ENCODE peak calls at places on chromosomes 13 and 19, in six cellular contexts. N is DND-41, H is fibroblast of lung, R is PC-3, S is neural progenitor cell, W is hepatocyte. K is an unnamed sample.

GRCh38 chr19:14089412-14089661 is 1.2 kb downstream of the SAMD1 start:
- DNase-seq in N (no peak), H (peak; percentile 36), R (peak; percentile 21), S (peak; percentile 59), W (peak; percentile 34), K (peak; percentile 58)

GRCh38 chr13:34911159-34911558 is 30.9 kb upstream of the NBEA start:
- DNase-seq in N (no peak), H (no peak), R (no peak), S (no peak), W (no peak), K (no peak)

GRCh38 chr19:38247126-38247525 is 9.0 kb downstream of the PPP1R14A start:
- DNase-seq in N (no peak), H (no peak), R (no peak), S (no peak), W (no peak), K (no peak)

GRCh38 chr13:30376426-30377311 is 45.6 kb upstream of the UBE2L5 start:
- DNase-seq in N (peak; percentile 86), H (no peak), R (peak; percentile 29), S (no peak), W (no peak), K (no peak)

GRCh38 chr19:5690955-5691204 is 785 bp downstream of the RPL36 start:
- DNase-seq in N (no peak), H (no peak), R (no peak), S (no peak), W (no peak), K (no peak)

GRCh38 chr19:34224996-34225658 is 29.2 kb upstream of the GARRE1 start:
- DNase-seq in N (no peak), H (peak; percentile 67), R (peak; percentile 58), S (no peak), W (no peak), K (no peak)

GRCh38 chr19:35247526-35248309 is 1.1 kb upstream of the LSR start:
- DNase-seq in N (no peak), H (no peak), R (peak; percentile 89), S (peak; percentile 98), W (peak; percentile 94), K (no peak)

GRCh38 chr13:46953331-46953730 is 56.5 kb upstream of the HTR2A start:
- DNase-seq in N (no peak), H (no peak), R (peak; percentile 25), S (no peak), W (no peak), K (no peak)

GRCh38 chr19:49555600-49556411 is 24.6 kb downstream of the NOSIP start:
- DNase-seq in N (peak; percentile 61), H (peak; percentile 56), R (peak; percentile 35), S (peak; percentile 97), W (peak; percentile 64), K (peak; percentile 96)

GRCh38 chr19:51777570-51778460 is 16.8 kb downstream of the FPR2 start:
- DNase-seq in N (peak; percentile 67), H (peak; percentile 81), R (peak; percentile 87), S (peak; percentile 85), W (peak; percentile 91), K (peak; percentile 82)

GRCh38 chr13:39362652-39363390 is 240.2 kb downstream of the LHFPL6 start:
- DNase-seq in N (no peak), H (no peak), R (peak; percentile 17), S (peak; percentile 67), W (no peak), K (peak; percentile 77)

GRCh38 chr19:17676295-17676694 is 11.9 kb downstream of the UNC13A start:
- DNase-seq in N (no peak), H (no peak), R (no peak), S (no peak), W (no peak), K (no peak)

GRCh38 chr19:18588611-18589379 is at the start of gene REX1BD:
- DNase-seq in N (peak; percentile 95), H (peak; percentile 75), R (peak; percentile 75), S (peak; percentile 92), W (peak; percentile 90), K (peak; percentile 93)

DNA sequence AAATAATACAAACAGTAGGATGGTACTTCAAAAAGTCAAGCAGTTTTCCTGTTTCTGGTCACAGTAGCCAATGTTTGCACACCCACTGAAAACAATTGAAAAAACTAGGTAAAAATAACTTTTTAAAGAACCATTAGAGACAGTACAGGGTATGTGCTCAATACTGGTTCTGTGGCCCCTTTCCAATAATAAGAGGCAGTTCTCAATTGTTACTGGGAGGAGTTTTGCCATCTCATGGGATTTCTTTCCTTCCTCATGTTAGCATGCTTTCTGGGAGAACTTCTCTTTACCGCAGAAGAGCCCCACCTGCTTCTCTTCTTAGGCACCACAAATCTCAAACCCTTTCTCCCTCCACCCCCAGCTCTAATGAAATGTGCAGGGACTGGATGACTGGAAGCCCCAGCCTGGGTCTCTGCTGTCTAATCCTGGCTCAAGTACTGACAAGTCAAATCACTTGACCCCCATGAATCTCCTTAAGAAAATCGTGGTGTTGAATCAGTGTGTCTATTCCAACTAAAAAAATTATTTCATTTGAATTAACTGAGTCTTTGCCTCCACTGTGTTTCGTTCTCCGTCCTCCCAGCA is 14.6 kb downstream of the METTL21C start:
- DNase-seq in N (no peak), H (no peak), R (no peak), S (no peak), W (no peak), K (no peak)
- H3K27ac ChIP-seq in N (no peak overlapping the region), H (no peak overlapping the region), R (no peak overlapping the region), S (no peak overlapping the region), W (peak overlapping the region; percentile 6), K (no peak overlapping the region)

DNA sequence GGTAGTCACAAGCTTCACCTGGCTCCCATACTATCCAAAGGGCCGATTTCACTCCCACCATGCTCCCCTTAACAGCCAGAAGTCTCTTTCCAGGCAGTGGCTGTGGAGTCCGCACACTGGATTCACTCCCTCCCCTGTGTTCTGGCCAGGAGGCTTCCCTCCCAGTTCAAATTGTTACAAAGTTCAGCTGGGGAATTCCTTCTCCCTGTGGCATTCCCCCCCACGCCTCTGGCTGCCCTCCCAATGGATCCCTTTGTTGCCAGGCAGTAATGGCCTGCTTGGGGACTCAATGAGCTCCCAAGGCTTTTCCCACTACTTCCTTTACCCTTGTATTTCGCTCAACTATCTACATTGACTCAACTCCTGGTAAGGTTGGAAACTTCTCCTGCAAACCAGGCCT is 1921.4 kb upstream of the PCDH20 start:
- DNase-seq in N (no peak), H (no peak), R (no peak), S (no peak), W (no peak), K (no peak)
- TF ChIP-seq EZH2 in N (no peak), H (no peak), R (no peak), S (no peak), W (no peak), K (no peak)

GRCh38 chr19:11380653-11381534 is 3.2 kb downstream of the EPOR start:
- DNase-seq in N (peak; percentile 97), H (peak; percentile 91), R (peak; percentile 99), S (peak; percentile 98), W (peak; percentile 96), K (peak; percentile 99)

GRCh38 chr19:11382898-11383705 is 1.0 kb downstream of the EPOR start:
- DNase-seq in N (no peak), H (no peak), R (peak; percentile 68), S (peak; percentile 68), W (peak; percentile 81), K (peak; percentile 61)

GRCh38 chr19:11379857-11380350 is 4.2 kb downstream of the EPOR start:
- DNase-seq in N (no peak), H (no peak), R (peak; percentile 46), S (no peak), W (no peak), K (no peak)

GRCh38 chr19:11383706-11384048 is 437 bp downstream of the EPOR start:
- DNase-seq in N (no peak), H (no peak), R (no peak), S (peak; percentile 41), W (no peak), K (no peak)

DNA sequence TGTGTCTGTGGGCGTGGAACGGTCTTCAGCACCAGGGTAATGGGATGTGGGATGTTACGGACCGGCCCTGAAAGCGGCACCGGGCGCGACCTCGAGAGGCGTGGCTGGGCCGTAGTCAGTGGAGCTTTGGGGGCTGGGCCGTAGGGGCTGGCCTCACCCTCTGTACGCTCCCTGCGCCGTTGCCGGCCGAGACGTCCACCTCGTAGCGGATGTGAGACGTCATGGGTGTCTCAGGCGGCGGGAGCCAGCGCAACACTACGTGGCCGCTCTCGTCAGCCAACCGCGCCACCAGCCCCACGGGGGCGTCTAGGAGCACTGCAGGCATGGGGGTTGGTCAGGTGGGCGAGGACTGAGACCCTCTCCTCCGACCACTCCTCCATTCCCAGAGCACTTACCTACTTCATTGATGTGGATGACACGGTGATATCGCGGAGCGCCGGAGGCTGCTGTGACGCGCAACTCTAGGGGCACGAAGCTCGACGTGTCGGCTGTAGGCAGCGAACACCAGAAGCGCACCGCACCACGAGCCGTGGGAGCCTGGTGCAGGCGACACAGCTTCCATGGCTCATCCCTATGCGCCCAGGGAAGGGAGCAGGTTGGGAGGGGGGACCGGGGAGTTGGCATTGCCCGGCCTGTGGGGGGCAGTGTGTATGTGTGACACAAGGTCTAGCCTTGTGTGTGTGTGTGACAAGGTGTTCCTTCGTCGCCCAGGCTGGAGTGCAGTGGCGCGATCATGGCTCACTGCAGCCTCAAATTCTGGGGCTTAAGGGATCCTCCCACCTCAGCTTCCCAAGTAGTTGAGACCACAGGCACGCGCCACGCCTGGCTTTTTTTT is 2.4 kb downstream of the EPOR start:
- DNase-seq in N (no peak), H (peak; percentile 85), R (peak; percentile 99), S (peak; percentile 95), W (peak; percentile 77), K (peak; percentile 91)
- H3K27ac ChIP-seq in N (no peak overlapping the region), H (peak overlapping the region; percentile 89), R (peak overlapping the region; percentile 89), S (no peak overlapping the region), W (peak overlapping the region; percentile 50), K (peak overlapping the region; percentile 34)

GRCh38 chr13:100657881-100658315 is 16.7 kb downstream of the TMTC4 start:
- DNase-seq in N (no peak), H (no peak), R (no peak), S (no peak), W (no peak), K (no peak)
- TF ChIP-seq EZH2 in N (no peak), H (no peak), R (no peak), S (no peak), W (no peak), K (no peak)

GRCh38 chr13:97873398-97873797 is 80.1 kb upstream of the IPO5 start:
- DNase-seq in N (no peak), H (no peak), R (no peak), S (no peak), W (no peak), K (no peak)
- H3K27ac ChIP-seq in N (no peak overlapping the region), H (no peak overlapping the region), R (no peak overlapping the region), S (no peak overlapping the region), W (no peak overlapping the region), K (no peak overlapping the region)